ENCODE peak calls at places on chromosome 18, in six cellular contexts. One of them, this sample, is unnamed.

GRCh38 chr18:25463726-25464125 is 111.8 kb upstream of the ZNF521 start:
- DNase-seq in GM06990: no peak
- DNase-seq in endodermal cell: no peak
- DNase-seq in mesendoderm: no peak
- DNase-seq in stimulated activated CD8-positive, alpha-beta memory T cell treated with anti-CD3 and anti-CD28 coated beads, Interleukin-4, amount 100 ng/mL, for 4 hours: no peak
- DNase-seq in AG20443: no peak
- DNase-seq in this sample: no peak

GRCh38 chr18:1296237-1296636 is 391.6 kb downstream of the ADCYAP1 start:
- DNase-seq in mesendoderm: peak
- DNase-seq in endodermal cell: peak
- DNase-seq in stimulated activated CD8-positive, alpha-beta memory T cell treated with anti-CD3 and anti-CD28 coated beads, Interleukin-4, amount 100 ng/mL, for 4 hours: no peak
- DNase-seq in AG20443: no peak
- DNase-seq in GM06990: no peak
- DNase-seq in this sample: no peak

GRCh38 chr18:22424564-22424963 is 6.8 kb upstream of the CTAGE1 start:
- DNase-seq in AG20443: no peak
- DNase-seq in endodermal cell: no peak
- DNase-seq in GM06990: no peak
- DNase-seq in stimulated activated CD8-positive, alpha-beta memory T cell treated with anti-CD3 and anti-CD28 coated beads, Interleukin-4, amount 100 ng/mL, for 4 hours: no peak
- DNase-seq in mesendoderm: no peak
- DNase-seq in this sample: no peak

GRCh38 chr18:24702001-24702400 is 241.6 kb downstream of the HRH4 start:
- DNase-seq in GM06990: no peak
- DNase-seq in stimulated activated CD8-positive, alpha-beta memory T cell treated with anti-CD3 and anti-CD28 coated beads, Interleukin-4, amount 100 ng/mL, for 4 hours: no peak
- DNase-seq in mesendoderm: peak
- DNase-seq in AG20443: no peak
- DNase-seq in endodermal cell: peak
- DNase-seq in this sample: no peak

GRCh38 chr18:73060666-73061270 is 193.0 kb upstream of the NETO1 start:
- DNase-seq in GM06990: no peak
- DNase-seq in AG20443: no peak
- DNase-seq in stimulated activated CD8-positive, alpha-beta memory T cell treated with anti-CD3 and anti-CD28 coated beads, Interleukin-4, amount 100 ng/mL, for 4 hours: no peak
- DNase-seq in endodermal cell: no peak
- DNase-seq in mesendoderm: no peak
- DNase-seq in this sample: no peak

GRCh38 chr18:76805221-76805620 is 17.1 kb upstream of the ZNF236 start:
- DNase-seq in mesendoderm: peak
- DNase-seq in stimulated activated CD8-positive, alpha-beta memory T cell treated with anti-CD3 and anti-CD28 coated beads, Interleukin-4, amount 100 ng/mL, for 4 hours: no peak
- DNase-seq in endodermal cell: no peak
- DNase-seq in GM06990: no peak
- DNase-seq in AG20443: peak
- DNase-seq in this sample: peak

GRCh38 chr18:68152770-68153169 is 562.1 kb downstream of the TMX3 start:
- DNase-seq in endodermal cell: peak
- DNase-seq in mesendoderm: peak
- DNase-seq in AG20443: no peak
- DNase-seq in stimulated activated CD8-positive, alpha-beta memory T cell treated with anti-CD3 and anti-CD28 coated beads, Interleukin-4, amount 100 ng/mL, for 4 hours: no peak
- DNase-seq in GM06990: no peak
- DNase-seq in this sample: no peak

GRCh38 chr18:34591920-34592444 is 118.1 kb upstream of the DTNA start:
- DNase-seq in GM06990: peak
- DNase-seq in endodermal cell: no peak
- DNase-seq in stimulated activated CD8-positive, alpha-beta memory T cell treated with anti-CD3 and anti-CD28 coated beads, Interleukin-4, amount 100 ng/mL, for 4 hours: no peak
- DNase-seq in mesendoderm: no peak
- DNase-seq in AG20443: no peak
- DNase-seq in this sample: peak

GRCh38 chr18:46310258-46310657 is 206.1 kb downstream of the HAUS1 start:
- DNase-seq in endodermal cell: no peak
- DNase-seq in AG20443: no peak
- DNase-seq in GM06990: no peak
- DNase-seq in mesendoderm: no peak
- DNase-seq in stimulated activated CD8-positive, alpha-beta memory T cell treated with anti-CD3 and anti-CD28 coated beads, Interleukin-4, amount 100 ng/mL, for 4 hours: no peak
- DNase-seq in this sample: no peak

GRCh38 chr18:4134691-4135090 is 320.4 kb downstream of the DLGAP1 start:
- DNase-seq in stimulated activated CD8-positive, alpha-beta memory T cell treated with anti-CD3 and anti-CD28 coated beads, Interleukin-4, amount 100 ng/mL, for 4 hours: no peak
- DNase-seq in mesendoderm: peak
- DNase-seq in GM06990: no peak
- DNase-seq in endodermal cell: no peak
- DNase-seq in AG20443: no peak
- DNase-seq in this sample: no peak

GRCh38 chr18:26956894-26957293 is 91.4 kb upstream of the AQP4 start:
- DNase-seq in GM06990: no peak
- DNase-seq in AG20443: no peak
- DNase-seq in stimulated activated CD8-positive, alpha-beta memory T cell treated with anti-CD3 and anti-CD28 coated beads, Interleukin-4, amount 100 ng/mL, for 4 hours: no peak
- DNase-seq in endodermal cell: peak
- DNase-seq in mesendoderm: peak
- DNase-seq in this sample: no peak

GRCh38 chr18:39806519-39806918 is 2148.5 kb upstream of the PIK3C3 start:
- DNase-seq in stimulated activated CD8-positive, alpha-beta memory T cell treated with anti-CD3 and anti-CD28 coated beads, Interleukin-4, amount 100 ng/mL, for 4 hours: no peak
- DNase-seq in mesendoderm: peak
- DNase-seq in GM06990: no peak
- DNase-seq in AG20443: no peak
- DNase-seq in endodermal cell: no peak
- DNase-seq in this sample: peak

GRCh38 chr18:47399475-47399874 is 148.0 kb upstream of the SKOR2 start:
- DNase-seq in GM06990: no peak
- DNase-seq in mesendoderm: no peak
- DNase-seq in endodermal cell: no peak
- DNase-seq in stimulated activated CD8-positive, alpha-beta memory T cell treated with anti-CD3 and anti-CD28 coated beads, Interleukin-4, amount 100 ng/mL, for 4 hours: no peak
- DNase-seq in AG20443: no peak
- DNase-seq in this sample: no peak